ENCODE peak calls at places on chromosome 1, in four cellular contexts. One of them, this sample, is unnamed. For H3K9me3, the result is how much of the 10 kb centered on the place peaks cover.

GRCh38 chr1:31145581-31146117 is 80.1 kb upstream of the PUM1 start:
- DNase-seq in testis: peak
- DNase-seq in body of pancreas: no peak
- DNase-seq in tibial artery: no peak
- DNase-seq in this sample: no peak

GRCh38 chr1:18870325-18870865 is 10.9 kb upstream of the TAS1R2 start:
- DNase-seq in testis: no peak
- DNase-seq in body of pancreas: peak
- DNase-seq in tibial artery: no peak
- DNase-seq in this sample: no peak

GRCh38 chr1:89309828-89310227 is 37.2 kb upstream of the GBP5 start:
- DNase-seq in body of pancreas: no peak
- DNase-seq in tibial artery: no peak
- DNase-seq in testis: no peak
- DNase-seq in this sample: peak

GRCh38 chr1:168159251-168159650 is 19.5 kb upstream of the TIPRL start:
- DNase-seq in testis: no peak
- DNase-seq in tibial artery: no peak
- DNase-seq in body of pancreas: no peak
- DNase-seq in this sample: no peak

GRCh38 chr1:31734582-31735107 is 29.5 kb downstream of the ADGRB2 start:
- DNase-seq in tibial artery: no peak
- DNase-seq in body of pancreas: no peak
- DNase-seq in testis: no peak
- DNase-seq in this sample: no peak

GRCh38 chr1:217369996-217370551 is 260.8 kb downstream of the GPATCH2 start:
- DNase-seq in body of pancreas: no peak
- DNase-seq in tibial artery: no peak
- DNase-seq in testis: no peak
- DNase-seq in this sample: no peak

GRCh38 chr1:166905930-166906329 is 29.9 kb upstream of the TADA1 start:
- DNase-seq in testis: no peak
- DNase-seq in tibial artery: no peak
- DNase-seq in body of pancreas: no peak
- DNase-seq in this sample: no peak

GRCh38 chr1:47970882-47971281 is 26.3 kb downstream of the TRABD2B start:
- DNase-seq in body of pancreas: no peak
- DNase-seq in testis: no peak
- DNase-seq in tibial artery: no peak
- DNase-seq in this sample: no peak

GRCh38 chr1:201730611-201731010 is 98.3 kb upstream of the IPO9 start:
- DNase-seq in testis: no peak
- DNase-seq in tibial artery: no peak
- DNase-seq in body of pancreas: no peak
- DNase-seq in this sample: no peak

GRCh38 chr1:197911857-197912696 is 5.1 kb upstream of the LHX9 start:
- DNase-seq in tibial artery: no peak
- DNase-seq in testis: no peak
- DNase-seq in body of pancreas: no peak
- DNase-seq in this sample: no peak

GRCh38 chr1:195909061-195909460 is 699.2 kb downstream of the KCNT2 start:
- DNase-seq in testis: no peak
- DNase-seq in tibial artery: no peak
- DNase-seq in body of pancreas: no peak
- DNase-seq in this sample: no peak

GRCh38 chr1:210378721-210379120 is 50.0 kb downstream of the HHAT start:
- DNase-seq in testis: no peak
- DNase-seq in tibial artery: no peak
- DNase-seq in body of pancreas: no peak
- DNase-seq in this sample: no peak

GRCh38 chr1:15370781-15371467 is 38.8 kb upstream of the EFHD2 start:
- DNase-seq in testis: peak
- DNase-seq in tibial artery: no peak
- DNase-seq in body of pancreas: peak
- DNase-seq in this sample: no peak

GRCh38 chr1:81119319-81119718 is 681.4 kb upstream of the ADGRL2 start:
- DNase-seq in tibial artery: no peak
- DNase-seq in testis: no peak
- DNase-seq in body of pancreas: no peak
- DNase-seq in this sample: no peak

GRCh38 chr1:228150458-228151169 is 884 bp downstream of the GJC2 start:
- DNase-seq in tibial artery: peak
- DNase-seq in body of pancreas: peak
- DNase-seq in testis: peak
- DNase-seq in this sample: no peak

GRCh38 chr1:999797-1000356 is at the start of gene HES4:
- DNase-seq in tibial artery: peak
- DNase-seq in body of pancreas: peak
- DNase-seq in testis: peak
- DNase-seq in this sample: peak

GRCh38 chr1:49331066-49331852 is 554.6 kb upstream of the BEND5 start:
- DNase-seq in tibial artery: no peak
- DNase-seq in body of pancreas: no peak
- DNase-seq in testis: peak
- DNase-seq in this sample: no peak

GRCh38 chr1:231601775-231602674 is 24.6 kb upstream of the DISC1 start:
- DNase-seq in body of pancreas: no peak
- DNase-seq in testis: no peak
- DNase-seq in tibial artery: no peak
- DNase-seq in this sample: no peak

GRCh38 chr1:68558321-68559026 is 61.6 kb upstream of the DEPDC1 start:
- DNase-seq in testis: no peak
- DNase-seq in body of pancreas: no peak
- DNase-seq in tibial artery: no peak
- DNase-seq in this sample: no peak

GRCh38 chr1:41086921-41087320 is 65.4 kb upstream of the SLFNL1 start:
- DNase-seq in body of pancreas: no peak
- DNase-seq in tibial artery: no peak
- DNase-seq in testis: no peak
- DNase-seq in this sample: no peak

DNA sequence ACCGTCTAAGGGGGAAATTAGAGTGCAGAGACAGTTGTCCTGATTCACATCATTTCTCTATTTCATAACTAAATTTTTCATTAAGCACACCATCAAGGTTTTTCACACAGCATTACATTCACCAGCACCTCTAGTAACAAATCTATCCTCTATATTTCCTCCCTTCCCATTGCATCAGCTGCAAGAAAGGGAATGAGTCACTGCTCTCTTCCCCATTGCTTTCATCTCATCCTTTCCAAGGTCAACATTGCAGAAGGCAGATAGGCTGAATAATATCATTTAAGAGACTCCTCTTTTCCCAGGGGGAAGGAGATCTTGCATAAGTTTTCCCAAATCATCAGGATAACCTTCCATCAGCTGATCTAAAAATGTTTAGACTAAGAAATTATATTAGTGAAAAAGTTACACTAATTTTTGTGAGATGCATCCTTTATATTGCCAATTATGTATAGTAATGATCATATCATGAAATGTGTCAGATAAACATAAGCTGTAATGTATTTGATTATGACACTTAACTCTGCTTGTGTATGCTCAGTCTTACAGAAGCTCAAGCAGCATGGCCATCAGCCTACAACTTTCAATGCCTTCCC is 4.3 kb downstream of the INTS7 start:
- DNase-seq in tibial artery: no peak
- DNase-seq in testis: no peak
- DNase-seq in body of pancreas: no peak
- DNase-seq in this sample: no peak
- H3K27ac ChIP-seq in tibial artery: no peak
- H3K27ac ChIP-seq in testis: no peak
- H3K27ac ChIP-seq in body of pancreas: no peak
- H3K27ac ChIP-seq in this sample: no peak

GRCh38 chr1:247037483-247038320 is 29.8 kb upstream of the ZNF695 start:
- DNase-seq in body of pancreas: no peak
- DNase-seq in testis: no peak
- DNase-seq in tibial artery: no peak
- DNase-seq in this sample: no peak
- H3K9me3 ChIP-seq in body of pancreas: under half
- H3K9me3 ChIP-seq in testis: under half
- H3K9me3 ChIP-seq in tibial artery: under half
- H3K9me3 ChIP-seq in this sample: half or more

GRCh38 chr1:27503033-27503432 is 13.1 kb upstream of the WASF2 start:
- DNase-seq in testis: no peak
- DNase-seq in body of pancreas: no peak
- DNase-seq in tibial artery: no peak
- DNase-seq in this sample: no peak
- H3K4me3 ChIP-seq in testis: no peak
- H3K4me3 ChIP-seq in body of pancreas: no peak
- H3K4me3 ChIP-seq in tibial artery: no peak
- H3K4me3 ChIP-seq in this sample: no peak

DNA sequence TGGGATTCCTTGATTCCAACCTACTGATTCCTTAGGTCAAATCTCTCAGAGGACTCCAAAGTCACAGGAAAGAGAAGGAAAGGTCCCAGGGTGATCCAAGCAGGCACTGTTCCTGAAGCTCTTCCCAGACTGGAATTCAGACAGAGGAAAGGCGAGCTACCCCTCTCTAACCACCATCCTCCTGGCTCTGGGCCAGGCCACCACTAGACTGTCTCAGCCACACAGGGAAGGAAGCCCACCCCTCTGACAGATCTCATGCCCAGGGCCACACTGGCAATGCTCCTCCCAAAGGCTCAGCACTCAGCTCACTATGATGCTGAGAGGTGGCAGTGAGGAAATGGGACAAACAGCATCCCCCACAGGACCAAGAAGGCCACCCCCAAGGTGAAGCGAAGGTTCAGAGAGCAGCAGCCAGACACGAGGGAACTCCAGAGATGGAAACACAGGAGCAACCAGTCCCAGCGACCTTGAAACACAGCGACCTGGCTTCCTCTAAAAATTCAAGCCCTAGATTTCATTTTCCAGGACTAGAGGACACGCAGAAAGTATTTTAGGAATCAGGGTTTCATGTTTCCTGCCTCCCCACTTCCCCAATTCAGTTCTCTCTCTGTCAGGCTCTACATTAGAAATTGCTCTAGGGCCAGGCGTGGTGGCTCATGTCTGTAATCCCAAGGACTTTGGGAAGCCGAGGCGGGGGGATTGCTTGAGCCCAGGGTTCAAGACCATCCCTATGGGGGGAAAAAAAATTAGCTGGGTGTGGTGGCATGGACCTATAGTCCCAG is 18.8 kb downstream of the PIK3C2B start:
- DNase-seq in body of pancreas: no peak
- DNase-seq in tibial artery: no peak
- DNase-seq in testis: no peak
- DNase-seq in this sample: no peak
- H3K27ac ChIP-seq in body of pancreas: no peak
- H3K27ac ChIP-seq in tibial artery: no peak
- H3K27ac ChIP-seq in testis: peak
- H3K27ac ChIP-seq in this sample: no peak

DNA sequence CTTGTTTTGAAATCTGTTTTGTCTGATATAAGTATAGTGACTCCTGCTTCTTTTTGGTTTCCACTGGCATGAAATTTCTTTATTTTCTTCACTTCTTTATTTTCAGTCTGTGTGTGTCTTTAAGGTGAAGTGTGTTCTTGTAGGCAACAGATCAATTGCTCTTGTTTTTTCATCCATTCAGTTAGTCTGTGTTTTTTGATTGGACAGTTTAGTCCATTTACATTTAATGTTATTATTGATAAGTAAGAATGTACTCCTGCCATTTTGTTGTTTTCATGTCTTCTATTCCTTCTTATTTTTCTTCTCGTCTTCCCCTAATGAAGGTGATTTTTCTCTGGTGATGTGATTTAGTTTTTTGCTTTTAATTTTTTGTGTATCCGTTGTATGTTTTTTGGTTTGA is 487.7 kb upstream of the PBX1 start:
- DNase-seq in tibial artery: no peak
- DNase-seq in body of pancreas: no peak
- DNase-seq in testis: no peak
- DNase-seq in this sample: no peak
- H3K9me3 ChIP-seq in tibial artery: under half
- H3K9me3 ChIP-seq in body of pancreas: under half
- H3K9me3 ChIP-seq in testis: under half
- H3K9me3 ChIP-seq in this sample: under half

DNA sequence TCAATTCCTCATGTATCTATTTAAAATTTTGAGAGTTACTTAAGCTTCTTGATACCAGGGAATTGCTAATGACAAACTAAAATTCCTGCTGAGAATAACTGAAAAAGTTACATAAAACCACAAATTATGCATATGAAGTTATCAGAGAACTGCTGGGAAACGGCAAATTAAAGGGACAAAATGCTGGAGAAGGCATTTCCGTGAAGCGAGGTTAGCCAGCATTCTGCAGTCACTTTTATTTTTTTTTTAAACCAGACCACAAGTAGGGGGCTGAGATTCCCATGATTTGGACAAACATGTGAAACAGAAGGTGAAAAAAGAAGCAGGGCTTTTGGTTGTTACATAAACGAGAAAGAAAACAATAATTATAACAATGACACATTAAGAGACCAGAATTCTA is 737.6 kb upstream of the CHRM3 start:
- DNase-seq in body of pancreas: no peak
- DNase-seq in testis: no peak
- DNase-seq in tibial artery: no peak
- DNase-seq in this sample: no peak
- H3K4me3 ChIP-seq in body of pancreas: no peak
- H3K4me3 ChIP-seq in testis: no peak
- H3K4me3 ChIP-seq in tibial artery: no peak
- H3K4me3 ChIP-seq in this sample: no peak

GRCh38 chr1:38029081-38029681 is 16.6 kb downstream of the UTP11 start:
- DNase-seq in tibial artery: no peak
- DNase-seq in testis: peak
- DNase-seq in body of pancreas: peak
- DNase-seq in this sample: no peak
- H3K27ac ChIP-seq in tibial artery: no peak
- H3K27ac ChIP-seq in testis: peak
- H3K27ac ChIP-seq in body of pancreas: peak
- H3K27ac ChIP-seq in this sample: peak

DNA sequence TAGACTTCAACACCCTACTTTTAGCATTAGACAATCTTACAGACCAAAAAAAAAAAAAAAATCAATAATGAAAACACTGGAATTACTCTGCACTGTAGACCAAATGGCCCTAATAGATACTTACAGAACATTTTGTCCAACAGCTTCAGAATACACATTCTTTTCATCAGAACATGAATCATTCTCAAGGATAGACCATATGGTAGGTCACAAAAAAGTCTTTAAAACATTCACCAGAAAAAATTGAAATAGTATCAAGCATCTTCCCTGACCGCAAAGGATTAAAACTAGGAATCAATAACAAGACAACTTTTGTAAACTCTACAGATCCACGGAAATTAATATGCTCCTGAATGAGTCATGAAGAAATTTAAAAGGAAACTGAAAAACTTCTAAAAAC is 22.5 kb downstream of the ZNF670 start:
- DNase-seq in testis: no peak
- DNase-seq in body of pancreas: no peak
- DNase-seq in tibial artery: no peak
- DNase-seq in this sample: no peak
- H3K9me3 ChIP-seq in testis: under half
- H3K9me3 ChIP-seq in body of pancreas: under half
- H3K9me3 ChIP-seq in tibial artery: under half
- H3K9me3 ChIP-seq in this sample: half or more

This sample was measured in CD4-positive, CD25-positive, alpha-beta regulatory T cell.